ENCODE peak calls at places on chromosomes 3 and 15, in five cellular contexts. C is neural progenitor cell, Y is tibial artery, F is OCI-LY7, P is A549. N is an unnamed sample.

GRCh38 chr3:125143982-125144652 is 68.4 kb downstream of the SLC12A8 start:
- DNase-seq in P (no peak), C (no peak), F (no peak), Y (no peak), N (no peak)

GRCh38 chr3:125229168-125229567 is 16.6 kb upstream of the SLC12A8 start:
- DNase-seq in P (no peak), C (no peak), Y (no peak), F (no peak), N (no peak)

GRCh38 chr3:172208586-172209332 is 169.4 kb downstream of the FNDC3B start:
- DNase-seq in Y (no peak), F (no peak), C (peak; percentile 39), P (no peak), N (no peak)

GRCh38 chr15:69357773-69358765 is 56.1 kb upstream of the KIF23 start:
- DNase-seq in P (no peak), Y (no peak), C (peak; percentile 50), F (no peak), N (no peak)

GRCh38 chr3:150409527-150410310 is 1.6 kb downstream of the TSC22D2 start:
- DNase-seq in F (peak; percentile 89), P (peak; percentile 38), Y (peak; percentile 79), C (peak; percentile 93), N (peak; percentile 75)

GRCh38 chr3:119792270-119792669 is 10.4 kb downstream of the NR1I2 start:
- DNase-seq in C (no peak), Y (no peak), P (no peak), F (no peak), N (no peak)

GRCh38 chr3:106169351-106169750 is 300.5 kb upstream of the CBLB start:
- DNase-seq in P (no peak), F (no peak), Y (no peak), C (no peak), N (no peak)

GRCh38 chr15:63605816-63606215 is 8.6 kb downstream of the FBXL22 start:
- DNase-seq in F (no peak), P (no peak), Y (no peak), C (no peak), N (peak; percentile 38)

GRCh38 chr3:171393032-171393744 is 67.0 kb downstream of the TNIK start:
- DNase-seq in Y (no peak), C (peak; percentile 65), P (no peak), F (no peak), N (no peak)

GRCh38 chr3:50430950-50431435 is 71.7 kb upstream of the TMEM115 start:
- DNase-seq in F (no peak), P (no peak), C (peak; percentile 69), Y (no peak), N (no peak)

GRCh38 chr3:14227866-14228265 is 49.2 kb downstream of the LSM3 start:
- DNase-seq in P (no peak), C (no peak), F (no peak), Y (no peak), N (no peak)

GRCh38 chr3:50333744-50334328 is 5.8 kb upstream of the TUSC2 start:
- DNase-seq in F (no peak), P (no peak), C (no peak), Y (peak; percentile 59), N (no peak)

GRCh38 chr3:56796202-56796601 is 5.5 kb downstream of the ARHGEF3 start:
- DNase-seq in F (no peak), P (no peak), Y (no peak), C (no peak), N (no peak)

GRCh38 chr3:42369304-42369703 is 41.1 kb downstream of the LYZL4 start:
- DNase-seq in P (no peak), Y (no peak), C (peak; percentile 33), F (no peak), N (no peak)

DNA sequence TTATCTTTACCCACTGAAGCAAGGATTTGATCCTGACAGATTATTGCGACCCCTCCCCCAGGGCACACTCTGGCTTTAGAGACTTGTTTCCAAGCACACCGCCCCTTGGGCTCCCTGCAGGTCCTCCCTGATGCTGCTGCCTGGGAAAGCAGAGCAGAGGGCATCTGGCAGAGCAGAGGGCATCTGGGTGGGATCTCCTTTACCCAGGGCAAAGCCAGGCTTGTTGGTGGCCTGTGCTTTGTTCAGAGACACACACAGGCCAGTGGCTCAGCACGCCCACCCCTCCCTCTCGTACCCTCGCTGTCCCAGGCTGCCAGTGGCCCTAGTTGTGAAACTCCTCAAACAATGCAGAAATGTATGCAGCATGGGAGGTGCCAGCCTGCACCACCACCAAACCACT is 4.8 kb downstream of the KLF13 start:
- DNase-seq in Y (no peak), F (no peak), C (no peak), P (no peak), N (no peak)
- H3K4me3 ChIP-seq in Y (no peak overlapping the region), F (peak overlapping the region; percentile 81), C (no peak overlapping the region), P (no peak overlapping the region), N (no peak overlapping the region)

GRCh38 chr15:86333819-86334218 is 254.1 kb downstream of the AGBL1 start:
- DNase-seq in P (no peak), Y (no peak), C (no peak), F (no peak), N (no peak)
- H3K9me3 ChIP-seq in P (peaks cover 12% of the 10 kb centered on the region), Y (no peaks in the 10 kb centered on the region), C (no peaks in the 10 kb centered on the region), F (no peaks in the 10 kb centered on the region), N (peaks cover 24% of the 10 kb centered on the region)

GRCh38 chr15:89630974-89631901 is 24.0 kb downstream of the KIF7 start:
- DNase-seq in P (no peak), C (no peak), F (no peak), Y (no peak), N (no peak)

GRCh38 chr15:89630260-89630659 is 25.0 kb downstream of the KIF7 start:
- DNase-seq in F (no peak), P (no peak), Y (no peak), C (no peak), N (no peak)

GRCh38 chr15:89633585-89633984 is 21.7 kb downstream of the KIF7 start:
- DNase-seq in Y (no peak), P (no peak), F (no peak), C (no peak), N (no peak)

GRCh38 chr15:89631902-89632264 is 23.4 kb downstream of the KIF7 start:
- DNase-seq in P (no peak), F (no peak), C (no peak), Y (no peak), N (no peak)

DNA sequence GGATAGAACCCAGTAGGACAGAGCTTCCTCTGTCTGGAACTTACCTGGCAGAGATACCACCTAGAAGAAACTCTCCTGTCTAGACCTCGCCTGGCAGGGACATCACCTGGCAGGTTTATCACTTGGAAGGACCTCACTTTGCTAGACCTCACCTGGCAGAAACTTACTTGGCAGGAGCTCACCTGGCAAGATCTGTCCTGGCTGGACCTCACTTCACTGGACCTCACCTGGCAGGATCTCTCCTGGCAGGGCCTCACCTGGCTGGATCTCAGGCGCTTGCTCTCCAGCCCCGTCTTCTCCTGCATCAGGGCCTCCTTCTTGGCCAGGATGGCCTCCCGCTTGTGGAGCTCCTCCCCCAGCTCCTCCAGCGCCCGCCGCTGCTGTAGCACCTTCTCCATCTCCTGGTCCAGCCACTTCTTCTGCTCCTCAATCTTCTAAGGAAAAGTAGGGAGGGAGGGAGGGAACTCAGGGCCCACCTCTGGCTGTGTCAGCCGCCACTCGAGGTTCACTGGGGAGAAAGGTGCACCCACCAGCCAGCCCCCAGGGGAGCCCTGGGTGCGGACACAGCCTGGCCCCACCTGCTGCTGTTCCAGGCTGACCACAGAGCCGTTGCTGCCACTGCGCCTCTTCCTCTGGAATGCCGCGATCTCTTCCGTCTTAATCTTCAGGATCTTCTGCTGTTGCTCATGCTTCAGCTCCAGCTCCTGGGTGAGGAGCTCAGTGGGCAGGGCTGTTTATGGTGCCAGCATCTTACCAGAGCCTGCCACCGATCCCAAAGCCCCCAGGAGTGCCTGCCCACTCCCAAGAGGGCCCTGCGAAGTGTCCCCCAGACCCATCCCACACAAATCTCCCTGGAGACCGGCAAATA is 22.5 kb downstream of the KIF7 start:
- DNase-seq in C (no peak), P (no peak), Y (no peak), F (no peak), N (no peak)
- H3K4me3 ChIP-seq in C (no peak overlapping the region), P (no peak overlapping the region), Y (no peak overlapping the region), F (no peak overlapping the region), N (no peak overlapping the region)

DNA sequence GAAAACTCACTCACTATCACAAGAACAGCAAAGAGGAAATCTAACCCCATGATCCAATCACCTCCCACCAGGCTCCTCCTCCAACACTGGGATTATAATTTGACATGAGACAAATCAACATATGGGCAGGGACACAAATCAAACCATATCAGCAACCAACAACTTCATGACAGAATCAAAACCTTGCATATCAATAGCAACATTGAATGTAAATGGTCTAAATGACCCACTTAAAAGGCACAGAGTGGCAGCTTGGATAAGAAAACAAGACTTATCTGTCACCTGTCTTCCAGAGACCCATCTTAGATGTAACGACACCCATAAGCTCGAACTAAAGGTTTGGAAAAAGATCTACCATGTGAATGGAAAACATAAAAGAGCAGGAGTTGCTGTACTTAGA is 40.8 kb downstream of the HDGFL3 start:
- DNase-seq in F (no peak), Y (no peak), C (no peak), P (no peak), N (no peak)
- H3K9me3 ChIP-seq in F (no peaks in the 10 kb centered on the region), Y (no peaks in the 10 kb centered on the region), C (peaks cover 8% of the 10 kb centered on the region), P (peaks cover 26% of the 10 kb centered on the region), N (peaks cover 7% of the 10 kb centered on the region)

DNA sequence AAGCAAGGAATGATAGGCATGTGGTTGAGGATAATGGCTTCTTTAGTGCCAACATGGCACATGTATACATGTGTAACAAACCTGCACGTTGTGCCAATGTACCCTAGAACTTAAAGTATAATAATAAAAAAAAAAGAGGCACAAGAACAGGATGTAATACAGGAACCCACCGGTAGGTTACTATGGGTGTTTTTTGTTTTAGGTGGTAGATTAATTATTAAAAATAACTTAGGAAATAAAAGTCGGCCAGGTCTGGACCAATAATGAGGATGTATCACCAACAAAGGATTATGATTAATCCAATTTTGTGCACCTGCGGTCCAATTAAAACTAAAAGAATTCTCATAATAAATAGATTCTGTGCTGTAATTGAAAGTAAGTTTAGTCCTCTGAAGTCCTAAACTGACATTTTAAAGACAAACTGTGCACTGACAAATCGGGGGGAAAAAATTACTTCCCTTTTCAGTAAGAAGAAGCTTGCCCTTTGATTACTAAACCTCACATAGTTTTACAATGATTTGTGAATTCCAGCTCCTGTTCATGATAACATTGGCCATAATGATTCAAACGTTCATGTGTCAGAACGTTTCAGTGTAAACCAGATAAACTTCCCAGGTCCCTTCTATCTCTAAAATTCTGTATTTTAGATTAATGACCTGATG is 62.2 kb downstream of the CASR start:
- DNase-seq in F (peak; percentile 46), P (no peak), C (no peak), Y (no peak), N (no peak)
- H3K4me3 ChIP-seq in F (peak overlapping the region; percentile 57), P (no peak overlapping the region), C (no peak overlapping the region), Y (no peak overlapping the region), N (no peak overlapping the region)

GRCh38 chr15:33021806-33022389 is 172.6 kb downstream of the FMN1 start:
- DNase-seq in F (peak; percentile 49), Y (no peak), P (peak; percentile 79), C (peak; percentile 70), N (peak; percentile 69)
- H3K9me3 ChIP-seq in F (no peaks in the 10 kb centered on the region), Y (no peaks in the 10 kb centered on the region), P (no peaks in the 10 kb centered on the region), C (no peaks in the 10 kb centered on the region), N (no peaks in the 10 kb centered on the region)

N was measured in mucosa of descending colon.